ENCODE peak calls at places on chromosome 18, in eight cellular contexts. One of them, this sample, is unnamed.

GRCh38 chr18:70423120-70423519 is 134.3 kb downstream of the SOCS6 start:
- DNase-seq in fibroblast of lung: no peak
- DNase-seq in AG10803: no peak
- DNase-seq in activated CD8-positive, alpha-beta memory T cell treated with anti-CD3 and anti-CD28 coated beads for 48 hours: no peak
- DNase-seq in nucleus accumbens: no peak
- DNase-seq in stimulated activated CD4-positive, alpha-beta T cell treated with anti-CD3 and anti-CD28 coated beads, Interleukin-4, amount 100 ng/mL, for 48 hours: no peak
- DNase-seq in brain pericyte: no peak
- DNase-seq in naive thymus-derived CD8-positive, alpha-beta T cell: no peak
- DNase-seq in this sample: no peak

GRCh38 chr18:48844271-48844670 is 106.5 kb downstream of the SMAD7 start:
- DNase-seq in fibroblast of lung: no peak
- DNase-seq in AG10803: no peak
- DNase-seq in activated CD8-positive, alpha-beta memory T cell treated with anti-CD3 and anti-CD28 coated beads for 48 hours: no peak
- DNase-seq in nucleus accumbens: no peak
- DNase-seq in stimulated activated CD4-positive, alpha-beta T cell treated with anti-CD3 and anti-CD28 coated beads, Interleukin-4, amount 100 ng/mL, for 48 hours: no peak
- DNase-seq in brain pericyte: no peak
- DNase-seq in naive thymus-derived CD8-positive, alpha-beta T cell: no peak
- DNase-seq in this sample: peak; percentile 62

GRCh38 chr18:50009772-50010171 is 185.2 kb downstream of the MYO5B start:
- DNase-seq in fibroblast of lung: peak; percentile 3
- DNase-seq in AG10803: peak; percentile 16
- DNase-seq in activated CD8-positive, alpha-beta memory T cell treated with anti-CD3 and anti-CD28 coated beads for 48 hours: no peak
- DNase-seq in nucleus accumbens: no peak
- DNase-seq in stimulated activated CD4-positive, alpha-beta T cell treated with anti-CD3 and anti-CD28 coated beads, Interleukin-4, amount 100 ng/mL, for 48 hours: peak; percentile 9
- DNase-seq in brain pericyte: no peak
- DNase-seq in naive thymus-derived CD8-positive, alpha-beta T cell: peak; percentile 66
- DNase-seq in this sample: no peak

GRCh38 chr18:67183398-67183797 is 333.1 kb downstream of the DSEL start:
- DNase-seq in fibroblast of lung: no peak
- DNase-seq in AG10803: no peak
- DNase-seq in activated CD8-positive, alpha-beta memory T cell treated with anti-CD3 and anti-CD28 coated beads for 48 hours: no peak
- DNase-seq in nucleus accumbens: no peak
- DNase-seq in stimulated activated CD4-positive, alpha-beta T cell treated with anti-CD3 and anti-CD28 coated beads, Interleukin-4, amount 100 ng/mL, for 48 hours: no peak
- DNase-seq in brain pericyte: no peak
- DNase-seq in naive thymus-derived CD8-positive, alpha-beta T cell: no peak
- DNase-seq in this sample: no peak

GRCh38 chr18:79789091-79789891 is 8.4 kb upstream of the KCNG2 start:
- DNase-seq in fibroblast of lung: no peak
- DNase-seq in AG10803: no peak
- DNase-seq in activated CD8-positive, alpha-beta memory T cell treated with anti-CD3 and anti-CD28 coated beads for 48 hours: no peak
- DNase-seq in nucleus accumbens: no peak
- DNase-seq in stimulated activated CD4-positive, alpha-beta T cell treated with anti-CD3 and anti-CD28 coated beads, Interleukin-4, amount 100 ng/mL, for 48 hours: no peak
- DNase-seq in brain pericyte: no peak
- DNase-seq in naive thymus-derived CD8-positive, alpha-beta T cell: no peak
- DNase-seq in this sample: no peak

GRCh38 chr18:26017929-26018328 is 72.5 kb downstream of the SS18 start:
- DNase-seq in fibroblast of lung: no peak
- DNase-seq in AG10803: no peak
- DNase-seq in activated CD8-positive, alpha-beta memory T cell treated with anti-CD3 and anti-CD28 coated beads for 48 hours: no peak
- DNase-seq in nucleus accumbens: no peak
- DNase-seq in stimulated activated CD4-positive, alpha-beta T cell treated with anti-CD3 and anti-CD28 coated beads, Interleukin-4, amount 100 ng/mL, for 48 hours: no peak
- DNase-seq in brain pericyte: no peak
- DNase-seq in naive thymus-derived CD8-positive, alpha-beta T cell: no peak
- DNase-seq in this sample: no peak

GRCh38 chr18:49813071-49813320 is 337 bp downstream of the ACAA2 start:
- DNase-seq in fibroblast of lung: peak; percentile 42
- DNase-seq in AG10803: peak; percentile 34
- DNase-seq in activated CD8-positive, alpha-beta memory T cell treated with anti-CD3 and anti-CD28 coated beads for 48 hours: no peak
- DNase-seq in nucleus accumbens: peak; percentile 34
- DNase-seq in stimulated activated CD4-positive, alpha-beta T cell treated with anti-CD3 and anti-CD28 coated beads, Interleukin-4, amount 100 ng/mL, for 48 hours: no peak
- DNase-seq in brain pericyte: peak; percentile 8
- DNase-seq in naive thymus-derived CD8-positive, alpha-beta T cell: no peak
- DNase-seq in this sample: peak; percentile 86

GRCh38 chr18:10476430-10476829 is 22.0 kb downstream of the APCDD1 start:
- DNase-seq in fibroblast of lung: peak; percentile 83
- DNase-seq in AG10803: peak; percentile 90
- DNase-seq in activated CD8-positive, alpha-beta memory T cell treated with anti-CD3 and anti-CD28 coated beads for 48 hours: no peak
- DNase-seq in nucleus accumbens: no peak
- DNase-seq in stimulated activated CD4-positive, alpha-beta T cell treated with anti-CD3 and anti-CD28 coated beads, Interleukin-4, amount 100 ng/mL, for 48 hours: no peak
- DNase-seq in brain pericyte: no peak
- DNase-seq in naive thymus-derived CD8-positive, alpha-beta T cell: no peak
- DNase-seq in this sample: no peak

GRCh38 chr18:5998166-5998881 is 103.0 kb upstream of the TMEM200C start:
- DNase-seq in fibroblast of lung: no peak
- DNase-seq in AG10803: no peak
- DNase-seq in activated CD8-positive, alpha-beta memory T cell treated with anti-CD3 and anti-CD28 coated beads for 48 hours: no peak
- DNase-seq in nucleus accumbens: no peak
- DNase-seq in stimulated activated CD4-positive, alpha-beta T cell treated with anti-CD3 and anti-CD28 coated beads, Interleukin-4, amount 100 ng/mL, for 48 hours: no peak
- DNase-seq in brain pericyte: no peak
- DNase-seq in naive thymus-derived CD8-positive, alpha-beta T cell: no peak
- DNase-seq in this sample: no peak

GRCh38 chr18:11147371-11147860 is 2.0 kb downstream of the PIEZO2 start:
- DNase-seq in fibroblast of lung: no peak
- DNase-seq in AG10803: no peak
- DNase-seq in activated CD8-positive, alpha-beta memory T cell treated with anti-CD3 and anti-CD28 coated beads for 48 hours: no peak
- DNase-seq in nucleus accumbens: no peak
- DNase-seq in stimulated activated CD4-positive, alpha-beta T cell treated with anti-CD3 and anti-CD28 coated beads, Interleukin-4, amount 100 ng/mL, for 48 hours: no peak
- DNase-seq in brain pericyte: no peak
- DNase-seq in naive thymus-derived CD8-positive, alpha-beta T cell: no peak
- DNase-seq in this sample: peak; percentile 66

GRCh38 chr18:23635283-23636040 is 27.2 kb downstream of the ANKRD29 start:
- DNase-seq in fibroblast of lung: peak; percentile 54
- DNase-seq in AG10803: no peak
- DNase-seq in activated CD8-positive, alpha-beta memory T cell treated with anti-CD3 and anti-CD28 coated beads for 48 hours: no peak
- DNase-seq in nucleus accumbens: no peak
- DNase-seq in stimulated activated CD4-positive, alpha-beta T cell treated with anti-CD3 and anti-CD28 coated beads, Interleukin-4, amount 100 ng/mL, for 48 hours: no peak
- DNase-seq in brain pericyte: no peak
- DNase-seq in naive thymus-derived CD8-positive, alpha-beta T cell: no peak
- DNase-seq in this sample: no peak

GRCh38 chr18:3046216-3046808 is 33.4 kb upstream of the LPIN2 start:
- DNase-seq in fibroblast of lung: no peak
- DNase-seq in AG10803: no peak
- DNase-seq in activated CD8-positive, alpha-beta memory T cell treated with anti-CD3 and anti-CD28 coated beads for 48 hours: no peak
- DNase-seq in nucleus accumbens: no peak
- DNase-seq in stimulated activated CD4-positive, alpha-beta T cell treated with anti-CD3 and anti-CD28 coated beads, Interleukin-4, amount 100 ng/mL, for 48 hours: no peak
- DNase-seq in brain pericyte: no peak
- DNase-seq in naive thymus-derived CD8-positive, alpha-beta T cell: no peak
- DNase-seq in this sample: no peak

GRCh38 chr18:37182340-37183135 is 353.6 kb downstream of the KIAA1328 start:
- DNase-seq in fibroblast of lung: no peak
- DNase-seq in AG10803: no peak
- DNase-seq in activated CD8-positive, alpha-beta memory T cell treated with anti-CD3 and anti-CD28 coated beads for 48 hours: no peak
- DNase-seq in nucleus accumbens: no peak
- DNase-seq in stimulated activated CD4-positive, alpha-beta T cell treated with anti-CD3 and anti-CD28 coated beads, Interleukin-4, amount 100 ng/mL, for 48 hours: no peak
- DNase-seq in brain pericyte: no peak
- DNase-seq in naive thymus-derived CD8-positive, alpha-beta T cell: no peak
- DNase-seq in this sample: no peak

GRCh38 chr18:61738488-61738887 is 154.3 kb downstream of the RNF152 start:
- DNase-seq in fibroblast of lung: peak; percentile 29
- DNase-seq in AG10803: peak; percentile 62
- DNase-seq in activated CD8-positive, alpha-beta memory T cell treated with anti-CD3 and anti-CD28 coated beads for 48 hours: no peak
- DNase-seq in nucleus accumbens: no peak
- DNase-seq in stimulated activated CD4-positive, alpha-beta T cell treated with anti-CD3 and anti-CD28 coated beads, Interleukin-4, amount 100 ng/mL, for 48 hours: no peak
- DNase-seq in brain pericyte: no peak
- DNase-seq in naive thymus-derived CD8-positive, alpha-beta T cell: no peak
- DNase-seq in this sample: no peak

GRCh38 chr18:23228102-23229051 is 93.1 kb downstream of the CABLES1 start:
- DNase-seq in fibroblast of lung: peak; percentile 77
- DNase-seq in AG10803: peak; percentile 48
- DNase-seq in activated CD8-positive, alpha-beta memory T cell treated with anti-CD3 and anti-CD28 coated beads for 48 hours: no peak
- DNase-seq in nucleus accumbens: no peak
- DNase-seq in stimulated activated CD4-positive, alpha-beta T cell treated with anti-CD3 and anti-CD28 coated beads, Interleukin-4, amount 100 ng/mL, for 48 hours: peak; percentile 18
- DNase-seq in brain pericyte: no peak
- DNase-seq in naive thymus-derived CD8-positive, alpha-beta T cell: no peak
- DNase-seq in this sample: no peak

GRCh38 chr18:23135679-23136325 is 517 bp downstream of the CABLES1 start:
- DNase-seq in fibroblast of lung: peak; percentile 52
- DNase-seq in AG10803: no peak
- DNase-seq in activated CD8-positive, alpha-beta memory T cell treated with anti-CD3 and anti-CD28 coated beads for 48 hours: no peak
- DNase-seq in nucleus accumbens: no peak
- DNase-seq in stimulated activated CD4-positive, alpha-beta T cell treated with anti-CD3 and anti-CD28 coated beads, Interleukin-4, amount 100 ng/mL, for 48 hours: peak; percentile 3
- DNase-seq in brain pericyte: no peak
- DNase-seq in naive thymus-derived CD8-positive, alpha-beta T cell: no peak
- DNase-seq in this sample: peak; percentile 76